ENCODE peak calls at places on chromosome 1, in five cellular contexts. N is body of pancreas, A is esophagus muscularis mucosa, O is transverse colon, Y is uterus. M is an unnamed sample.

GRCh38 chr1:15950763-15951295 is 25.1 kb downstream of the ZBTB17 start:
- DNase-seq in N (no peak), Y (peak; percentile 76), A (no peak), O (no peak), M (no peak)

GRCh38 chr1:8986814-8987190 is 39.4 kb downstream of the SLC2A7 start:
- DNase-seq in O (no peak), N (no peak), Y (no peak), A (no peak), M (no peak)

GRCh38 chr1:170666661-170667060 is 2.7 kb downstream of the PRRX1 start:
- DNase-seq in A (no peak), N (no peak), Y (peak; percentile 51), O (no peak), M (no peak)

GRCh38 chr1:115469703-115470476 is 131.8 kb upstream of the NGF start:
- DNase-seq in O (peak; percentile 43), Y (peak; percentile 38), N (peak; percentile 59), A (no peak), M (no peak)

GRCh38 chr1:37171651-37172050 is 137.3 kb upstream of the GRIK3 start:
- DNase-seq in N (no peak), A (peak; percentile 77), Y (no peak), O (no peak), M (no peak)

GRCh38 chr1:96360036-96360795 is 361.4 kb upstream of the PTBP2 start:
- DNase-seq in A (no peak), Y (no peak), O (no peak), N (no peak), M (no peak)

GRCh38 chr1:246930830-246931548 is 759 bp downstream of the AHCTF1 start:
- DNase-seq in O (peak; percentile 60), Y (peak; percentile 45), A (no peak), N (peak; percentile 51), M (peak; percentile 48)

GRCh38 chr1:116772648-116773045 is 18.4 kb downstream of the CD2 start:
- DNase-seq in A (no peak), O (no peak), Y (no peak), N (peak; percentile 48), M (no peak)

GRCh38 chr1:55244476-55245109 is 29.4 kb upstream of the USP24 start:
- DNase-seq in Y (no peak), O (no peak), N (no peak), A (no peak), M (no peak)

GRCh38 chr1:29332204-29332603 is 95.9 kb downstream of the PTPRU start:
- DNase-seq in N (peak; percentile 42), O (peak; percentile 24), Y (peak; percentile 29), A (no peak), M (no peak)

GRCh38 chr1:184396081-184396480 is 9.3 kb downstream of the C1orf21 start:
- DNase-seq in A (no peak), N (no peak), O (no peak), Y (no peak), M (no peak)

GRCh38 chr1:184390889-184391288 is 4.1 kb downstream of the C1orf21 start:
- DNase-seq in A (no peak), O (no peak), Y (no peak), N (no peak), M (no peak)

GRCh38 chr1:184395370-184395769 is 8.5 kb downstream of the C1orf21 start:
- DNase-seq in N (no peak), O (no peak), Y (no peak), A (no peak), M (no peak)

GRCh38 chr1:184393924-184394323 is 7.1 kb downstream of the C1orf21 start:
- DNase-seq in N (no peak), O (no peak), A (no peak), Y (no peak), M (no peak)

DNA sequence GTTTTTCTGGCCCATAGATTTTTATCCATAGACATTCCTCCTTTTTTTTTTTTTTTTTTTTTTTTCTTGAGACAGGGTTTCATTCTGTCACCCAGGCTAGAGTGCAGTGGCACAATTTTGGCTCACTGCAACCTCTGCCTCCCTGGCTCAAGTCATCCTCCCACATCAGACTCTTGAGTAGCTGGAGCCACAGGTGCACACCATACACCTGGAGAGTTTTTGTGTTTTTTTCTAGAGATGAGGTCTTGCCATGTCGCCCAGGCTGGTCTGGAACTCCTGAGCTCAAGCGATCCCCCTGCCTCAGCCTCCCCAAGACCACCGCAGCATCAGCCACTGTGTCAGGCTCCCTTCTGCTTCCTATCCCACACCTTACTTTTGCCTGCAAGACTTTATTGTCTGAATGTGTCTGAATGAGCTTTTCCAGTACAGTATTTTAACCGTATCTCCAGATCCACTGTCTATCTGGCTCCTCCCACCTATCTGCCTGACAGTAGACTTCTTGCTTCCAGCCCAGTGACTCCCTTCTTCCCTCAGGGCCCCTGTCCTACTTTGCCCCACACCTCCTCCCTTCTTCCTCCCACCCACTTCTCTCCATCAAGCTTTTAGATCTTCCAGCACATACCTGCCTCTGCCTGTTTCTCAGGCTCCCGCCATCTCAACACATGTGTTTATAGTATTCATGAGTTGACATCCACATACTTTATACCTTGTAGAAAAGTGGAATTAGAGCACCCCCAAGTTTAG is 6.1 kb downstream of the C1orf21 start:
- DNase-seq in Y (no peak), N (no peak), A (no peak), O (no peak), M (no peak)
- H3K4me1 ChIP-seq in Y (no peaks in the 10 kb centered on the region), N (peaks cover 10% of the 10 kb centered on the region), A (peaks cover 74% of the 10 kb centered on the region), O (no peaks in the 10 kb centered on the region), M (peaks cover 3% of the 10 kb centered on the region)

DNA sequence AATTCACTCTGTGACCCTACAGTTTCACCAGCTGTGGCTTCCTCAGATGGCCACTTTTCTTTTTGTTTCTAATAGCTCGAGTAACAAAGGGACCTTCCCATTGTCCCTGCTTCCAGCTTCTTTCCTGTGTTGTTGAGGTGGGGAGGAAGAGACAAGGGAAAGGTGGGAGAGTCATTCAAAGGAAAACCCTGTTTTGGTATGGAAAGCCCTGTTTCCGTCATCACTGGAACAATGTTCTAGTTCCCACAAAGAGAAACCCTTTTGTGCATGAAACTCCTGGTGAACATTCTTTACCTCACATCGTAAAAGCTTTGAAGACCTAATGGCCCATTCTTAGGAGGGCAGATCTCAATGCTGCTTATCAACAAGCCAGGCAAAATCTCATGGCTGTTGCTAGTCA is 62.2 kb downstream of the ABCA4 start:
- DNase-seq in Y (no peak), A (no peak), N (no peak), O (no peak), M (no peak)
- TF ChIP-seq POLR2A in Y (no peak), A (no peak), N (no peak), O (no peak), M (no peak)

GRCh38 chr1:1347663-1348419 is 1.4 kb downstream of the DVL1 start:
- DNase-seq in O (peak; percentile 82), N (peak; percentile 81), A (no peak), Y (no peak), M (no peak)
- H3K4me1 ChIP-seq in O (peaks cover 34% of the 10 kb centered on the region), N (peaks cover 46% of the 10 kb centered on the region), A (peaks cover 64% of the 10 kb centered on the region), Y (peaks cover 16% of the 10 kb centered on the region), M (peaks cover 14% of the 10 kb centered on the region)

DNA sequence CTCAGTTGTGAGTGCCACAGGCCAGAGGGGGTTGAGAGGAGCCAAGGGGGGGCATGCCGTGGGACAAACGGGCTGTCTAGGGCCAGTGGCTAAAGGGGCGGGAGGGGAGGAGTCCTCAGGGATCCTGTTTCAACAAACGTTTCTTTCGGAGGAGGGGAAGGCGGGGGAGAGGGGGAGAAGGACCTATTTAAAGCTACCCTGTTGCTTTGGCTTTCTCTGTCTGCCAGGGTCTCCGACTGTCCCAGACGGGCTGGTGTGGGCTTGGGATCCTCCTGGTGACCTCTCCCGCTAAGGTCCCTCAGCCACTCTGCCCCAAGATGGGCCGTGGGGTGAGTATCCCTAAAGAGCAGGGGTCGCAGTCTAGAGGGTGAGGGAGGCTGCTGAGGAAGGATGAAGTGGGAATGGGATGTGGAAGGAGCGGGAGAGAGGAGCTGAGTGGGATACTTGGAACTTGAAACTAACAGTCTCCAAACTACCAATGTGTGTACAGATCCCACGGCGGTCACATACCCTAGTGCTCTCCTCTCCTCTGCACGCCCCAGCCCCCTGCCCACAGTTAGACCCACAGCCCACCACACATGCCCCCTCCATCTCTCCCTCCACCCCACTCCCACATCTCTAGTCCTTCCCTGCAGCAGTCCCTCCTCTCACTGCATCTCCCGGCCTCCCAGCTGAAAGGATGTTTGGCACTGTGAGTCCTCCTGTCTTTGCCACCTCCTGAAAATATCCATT is at the start of gene ATP1A2:
- DNase-seq in A (no peak), Y (no peak), O (no peak), N (no peak), M (no peak)
- TF ChIP-seq POLR2A in A (peak; percentile 72), Y (no peak), O (peak; percentile 12), N (no peak), M (no peak)

GRCh38 chr1:155968670-155969069 is 9.7 kb downstream of the ARHGEF2 start:
- DNase-seq in A (no peak), Y (no peak), O (no peak), N (no peak), M (no peak)
- H3K4me1 ChIP-seq in A (peaks cover 91% of the 10 kb centered on the region), Y (peaks cover 10% of the 10 kb centered on the region), O (peaks cover 23% of the 10 kb centered on the region), N (peaks cover 5% of the 10 kb centered on the region), M (no peaks in the 10 kb centered on the region)

GRCh38 chr1:23614128-23614660 is 54.9 kb upstream of the ID3 start:
- DNase-seq in A (no peak), N (no peak), Y (no peak), O (no peak), M (no peak)

GRCh38 chr1:23615852-23616251 is 56.6 kb upstream of the ID3 start:
- DNase-seq in Y (no peak), A (no peak), N (no peak), O (no peak), M (no peak)

GRCh38 chr1:23615423-23615822 is 56.1 kb upstream of the ID3 start:
- DNase-seq in N (no peak), A (no peak), Y (no peak), O (no peak), M (no peak)

GRCh38 chr1:23611601-23612327 is 52.5 kb upstream of the ID3 start:
- DNase-seq in A (no peak), Y (no peak), O (no peak), N (peak; percentile 58), M (no peak)

GRCh38 chr1:23613191-23614126 is 54.2 kb upstream of the ID3 start:
- DNase-seq in A (no peak), Y (no peak), N (no peak), O (peak; percentile 49), M (no peak)
- TF ChIP-seq POLR2A in A (no peak), Y (no peak), N (no peak), O (no peak), M (no peak)

DNA sequence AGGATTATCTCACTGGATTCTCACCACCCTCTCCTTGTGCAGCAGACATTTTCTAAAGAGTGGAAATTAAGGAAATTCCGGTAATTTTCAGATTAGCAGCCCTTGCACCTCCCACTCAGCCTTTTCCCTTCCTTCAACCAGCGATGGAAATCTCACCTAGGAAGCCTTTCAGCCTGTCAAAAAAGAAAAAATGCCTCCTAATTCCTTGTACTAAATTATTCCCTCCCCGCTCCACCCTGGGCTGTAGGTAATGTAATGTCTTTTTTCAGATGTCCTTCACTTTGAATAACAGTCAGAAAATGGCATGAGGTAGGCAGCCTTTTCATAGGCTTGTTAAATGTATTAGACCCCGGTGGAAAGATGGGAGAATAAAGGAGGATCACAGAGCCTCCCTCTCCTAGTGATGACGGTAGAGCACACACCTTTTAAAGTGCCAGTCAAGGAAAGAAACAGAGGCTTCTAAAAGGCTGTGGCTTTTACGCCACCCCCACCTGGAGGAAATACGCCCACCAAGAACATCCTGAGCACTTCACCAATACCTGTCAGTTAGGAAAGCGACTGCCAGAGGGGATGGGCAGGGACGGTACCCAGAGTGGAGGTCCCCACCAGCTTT is 62.8 kb upstream of the NEK2 start:
- DNase-seq in A (peak; percentile 42), Y (no peak), N (no peak), O (no peak), M (no peak)
- H3K4me1 ChIP-seq in A (peaks cover 5% of the 10 kb centered on the region), Y (no peaks in the 10 kb centered on the region), N (peaks cover 23% of the 10 kb centered on the region), O (peaks cover 7% of the 10 kb centered on the region), M (no peaks in the 10 kb centered on the region)

M was measured in prostate gland.